ENCODE peak calls at places on chromosome 6, in four cellular contexts. One of them, this sample, is unnamed.

GRCh38 chr6:32151131-32151884 is 431 bp downstream of the PRRT1 start:
- DNase-seq in GM12878: no peak
- DNase-seq in HepG2: no peak
- DNase-seq in K562: no peak
- DNase-seq in this sample: no peak

GRCh38 chr6:145749632-145750031 is 14.3 kb upstream of the EPM2A start:
- DNase-seq in GM12878: no peak
- DNase-seq in HepG2: peak; percentile 44
- DNase-seq in K562: peak; percentile 68
- DNase-seq in this sample: no peak

GRCh38 chr6:107660839-107661238 is 163.3 kb downstream of the SCML4 start:
- DNase-seq in HepG2: no peak
- DNase-seq in K562: no peak
- DNase-seq in GM12878: no peak
- DNase-seq in this sample: no peak

GRCh38 chr6:99568103-99568933 is at the start of gene CCNC:
- DNase-seq in HepG2: peak; percentile 93
- DNase-seq in GM12878: peak; percentile 76
- DNase-seq in K562: peak; percentile 89
- DNase-seq in this sample: peak; percentile 96

GRCh38 chr6:35755525-35755924 is 18.7 kb downstream of the ARMC12 start:
- DNase-seq in GM12878: no peak
- DNase-seq in K562: no peak
- DNase-seq in HepG2: no peak
- DNase-seq in this sample: no peak

GRCh38 chr6:105051941-105052471 is 95.1 kb downstream of the LIN28B start:
- DNase-seq in HepG2: no peak
- DNase-seq in K562: no peak
- DNase-seq in GM12878: no peak
- DNase-seq in this sample: no peak

GRCh38 chr6:85405175-85405852 is 44.6 kb upstream of the NT5E start:
- DNase-seq in GM12878: peak; percentile 41
- DNase-seq in K562: no peak
- DNase-seq in HepG2: peak; percentile 98
- DNase-seq in this sample: no peak

GRCh38 chr6:79413562-79414002 is 123.6 kb downstream of the LCA5 start:
- DNase-seq in K562: no peak
- DNase-seq in HepG2: no peak
- DNase-seq in GM12878: no peak
- DNase-seq in this sample: no peak

GRCh38 chr6:166712554-166713228 is 85.6 kb upstream of the RPS6KA2 start:
- DNase-seq in GM12878: no peak
- DNase-seq in HepG2: no peak
- DNase-seq in K562: peak; percentile 19
- DNase-seq in this sample: peak; percentile 41

GRCh38 chr6:149273318-149273717 is 44.2 kb upstream of the TAB2 start:
- DNase-seq in HepG2: no peak
- DNase-seq in GM12878: no peak
- DNase-seq in K562: no peak
- DNase-seq in this sample: no peak

GRCh38 chr6:144219056-144219685 is 66.0 kb upstream of the UTRN start:
- DNase-seq in K562: peak; percentile 49
- DNase-seq in HepG2: peak; percentile 54
- DNase-seq in GM12878: peak; percentile 8
- DNase-seq in this sample: no peak

GRCh38 chr6:2861071-2861821 is 19.6 kb upstream of the SERPINB1 start:
- DNase-seq in GM12878: no peak
- DNase-seq in HepG2: no peak
- DNase-seq in K562: no peak
- DNase-seq in this sample: no peak

GRCh38 chr6:138017156-138017757 is 90.0 kb downstream of the PERP start:
- DNase-seq in GM12878: no peak
- DNase-seq in HepG2: no peak
- DNase-seq in K562: no peak
- DNase-seq in this sample: no peak

GRCh38 chr6:73515204-73516101 is 5.4 kb downstream of the EEF1A1 start:
- DNase-seq in K562: peak; percentile 38
- DNase-seq in GM12878: no peak
- DNase-seq in HepG2: peak; percentile 73
- DNase-seq in this sample: peak; percentile 23

GRCh38 chr6:11218077-11218392 is 14.4 kb downstream of the NEDD9 start:
- DNase-seq in GM12878: no peak
- DNase-seq in HepG2: no peak
- DNase-seq in K562: no peak
- DNase-seq in this sample: no peak

DNA sequence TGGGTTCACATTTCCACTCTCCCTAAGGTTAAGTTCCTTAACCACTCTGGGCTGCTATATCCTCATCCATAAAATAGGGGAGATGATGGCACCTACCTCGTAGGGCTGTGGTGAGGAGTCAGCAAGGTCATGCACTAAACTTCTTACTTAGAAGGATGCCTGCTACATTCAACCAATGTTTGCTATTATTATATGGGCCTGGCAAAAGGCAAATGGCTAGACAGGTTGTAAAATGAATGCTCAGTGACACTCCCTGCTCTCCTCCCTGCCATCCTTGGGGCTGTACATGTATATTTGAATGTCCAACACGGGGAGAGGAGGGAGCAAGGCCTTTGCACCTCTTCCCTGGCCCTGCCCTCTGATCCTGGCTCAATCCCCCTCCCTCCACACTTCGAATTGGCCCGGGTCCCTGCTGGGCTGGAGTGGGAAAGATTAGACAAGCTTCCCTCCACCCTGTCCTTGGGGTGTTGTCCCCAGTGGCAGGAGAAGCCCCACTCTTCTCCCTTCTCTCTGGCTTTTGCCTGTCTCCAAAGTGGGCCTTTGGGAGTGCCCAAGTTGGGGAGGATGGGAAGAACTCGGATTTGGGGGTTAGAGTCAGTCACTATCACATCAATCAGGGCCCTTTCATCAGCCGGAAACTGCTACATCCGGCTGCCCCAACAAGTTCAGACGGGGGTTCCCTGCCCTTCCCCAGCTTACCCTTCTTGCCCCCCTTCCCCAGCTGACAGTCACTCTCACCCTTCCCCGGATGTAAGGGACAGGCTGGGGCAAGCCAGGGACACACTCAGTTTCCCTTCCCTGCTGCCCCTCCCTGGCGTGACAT is 36.3 kb upstream of the VEGFA start:
- DNase-seq in HepG2: no peak
- DNase-seq in GM12878: peak; percentile 56
- DNase-seq in K562: no peak
- DNase-seq in this sample: no peak
- TF ChIP-seq ETV6 in HepG2: no peak
- TF ChIP-seq ETV6 in GM12878: no peak
- TF ChIP-seq ETV6 in K562: no peak
- TF ChIP-seq ETV6 in this sample: no peak

DNA sequence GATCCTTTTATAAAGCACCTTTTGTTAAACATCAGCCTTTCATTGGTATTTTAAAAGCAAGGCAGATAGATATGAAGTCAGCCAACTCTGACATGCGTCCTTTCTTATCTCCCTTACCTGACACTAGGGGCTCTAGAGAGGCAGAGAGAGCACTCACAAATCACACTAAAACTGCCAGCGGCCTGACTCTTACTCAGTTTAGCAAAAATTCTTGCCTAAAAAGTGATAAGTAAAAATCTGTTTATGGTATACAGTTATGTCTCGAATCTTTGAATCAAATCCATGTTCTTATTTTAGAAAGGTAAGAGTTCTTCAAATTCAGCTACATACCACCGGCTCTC is 10.4 kb upstream of the TDRD6 start:
- DNase-seq in GM12878: no peak
- DNase-seq in K562: peak; percentile 21
- DNase-seq in HepG2: peak; percentile 16
- DNase-seq in this sample: no peak
- TF ChIP-seq ETV6 in GM12878: no peak
- TF ChIP-seq ETV6 in K562: no peak
- TF ChIP-seq ETV6 in HepG2: no peak
- TF ChIP-seq ETV6 in this sample: no peak

DNA sequence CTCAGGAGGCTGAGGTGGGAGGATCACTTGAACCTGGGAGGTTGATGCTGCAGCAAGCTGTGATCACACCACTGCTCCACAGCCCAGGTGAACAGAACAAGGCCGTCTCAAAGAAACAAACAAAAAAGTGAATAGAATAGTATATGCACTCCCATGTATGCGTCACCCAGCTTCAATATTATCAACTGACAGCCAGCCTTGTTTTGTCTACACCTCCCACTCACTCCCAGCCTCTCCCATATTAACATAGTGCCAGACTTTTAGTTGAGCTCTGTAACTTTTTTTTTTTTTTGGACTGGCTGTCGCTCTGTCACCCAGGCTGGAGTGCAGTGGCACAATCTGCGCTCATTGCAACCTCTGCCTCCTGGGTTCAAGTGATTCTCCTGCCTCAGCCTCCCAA is 18.1 kb upstream of the ILRUN start:
- DNase-seq in HepG2: no peak
- DNase-seq in GM12878: no peak
- DNase-seq in K562: peak; percentile 59
- DNase-seq in this sample: no peak
- TF ChIP-seq ETV6 in HepG2: no peak
- TF ChIP-seq ETV6 in GM12878: no peak
- TF ChIP-seq ETV6 in K562: no peak
- TF ChIP-seq ETV6 in this sample: no peak

GRCh38 chr6:19298422-19298821 is 538.7 kb upstream of the ID4 start:
- DNase-seq in HepG2: no peak
- DNase-seq in GM12878: no peak
- DNase-seq in K562: no peak
- DNase-seq in this sample: no peak
- TF ChIP-seq ETV6 in HepG2: no peak
- TF ChIP-seq ETV6 in GM12878: no peak
- TF ChIP-seq ETV6 in K562: no peak
- TF ChIP-seq ETV6 in this sample: no peak

GRCh38 chr6:37280162-37280895 is 22.4 kb upstream of the TMEM217 start:
- DNase-seq in GM12878: no peak
- DNase-seq in HepG2: no peak
- DNase-seq in K562: no peak
- DNase-seq in this sample: no peak

GRCh38 chr6:37275350-37275749 is 17.4 kb upstream of the TMEM217 start:
- DNase-seq in GM12878: no peak
- DNase-seq in K562: no peak
- DNase-seq in HepG2: no peak
- DNase-seq in this sample: no peak

GRCh38 chr6:37276916-37277509 is 19.1 kb upstream of the TMEM217 start:
- DNase-seq in HepG2: no peak
- DNase-seq in K562: no peak
- DNase-seq in GM12878: no peak
- DNase-seq in this sample: no peak

GRCh38 chr6:37283268-37283667 is 25.3 kb upstream of the TMEM217 start:
- DNase-seq in GM12878: no peak
- DNase-seq in HepG2: no peak
- DNase-seq in K562: no peak
- DNase-seq in this sample: no peak

DNA sequence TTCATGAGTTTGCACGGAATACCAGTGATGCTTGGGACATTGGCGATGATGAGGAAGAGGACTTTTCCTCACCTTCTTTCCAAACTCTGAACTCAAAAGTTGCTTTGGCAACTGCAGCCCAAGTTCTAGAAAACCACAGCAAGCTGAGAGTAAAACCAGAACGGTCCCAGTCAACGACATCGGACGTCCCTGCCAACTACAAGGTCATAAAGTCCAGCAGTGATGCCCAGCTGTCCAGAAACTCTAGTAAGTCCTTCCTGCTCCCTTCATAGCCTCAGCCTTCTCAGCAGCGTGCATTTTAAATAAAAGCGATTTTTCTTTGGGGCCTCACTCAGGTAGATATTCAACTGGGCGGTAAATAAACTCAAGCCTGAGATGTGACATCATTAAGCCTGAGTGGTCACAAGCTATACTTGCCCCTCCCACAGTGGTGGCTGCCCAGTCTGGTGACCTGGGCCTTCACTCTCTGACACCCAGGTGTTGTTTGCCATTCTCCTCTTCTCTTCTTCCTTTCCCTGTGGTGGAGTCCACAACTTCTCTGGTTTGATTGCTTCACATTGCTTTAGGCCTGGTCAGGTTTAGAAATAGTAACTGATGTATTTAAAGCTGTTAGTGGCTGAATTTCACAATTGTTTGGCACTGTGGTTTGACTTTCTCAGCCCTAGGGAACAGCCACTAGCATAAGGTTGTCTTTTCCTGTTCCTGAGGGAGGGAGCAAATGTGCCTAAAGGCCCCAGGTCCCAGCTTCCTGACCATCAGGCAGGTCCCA is 21.6 kb upstream of the TMEM217 start:
- DNase-seq in K562: no peak
- DNase-seq in HepG2: no peak
- DNase-seq in GM12878: no peak
- DNase-seq in this sample: no peak
- TF ChIP-seq ETV6 in K562: no peak
- TF ChIP-seq ETV6 in HepG2: no peak
- TF ChIP-seq ETV6 in GM12878: no peak
- TF ChIP-seq ETV6 in this sample: no peak

DNA sequence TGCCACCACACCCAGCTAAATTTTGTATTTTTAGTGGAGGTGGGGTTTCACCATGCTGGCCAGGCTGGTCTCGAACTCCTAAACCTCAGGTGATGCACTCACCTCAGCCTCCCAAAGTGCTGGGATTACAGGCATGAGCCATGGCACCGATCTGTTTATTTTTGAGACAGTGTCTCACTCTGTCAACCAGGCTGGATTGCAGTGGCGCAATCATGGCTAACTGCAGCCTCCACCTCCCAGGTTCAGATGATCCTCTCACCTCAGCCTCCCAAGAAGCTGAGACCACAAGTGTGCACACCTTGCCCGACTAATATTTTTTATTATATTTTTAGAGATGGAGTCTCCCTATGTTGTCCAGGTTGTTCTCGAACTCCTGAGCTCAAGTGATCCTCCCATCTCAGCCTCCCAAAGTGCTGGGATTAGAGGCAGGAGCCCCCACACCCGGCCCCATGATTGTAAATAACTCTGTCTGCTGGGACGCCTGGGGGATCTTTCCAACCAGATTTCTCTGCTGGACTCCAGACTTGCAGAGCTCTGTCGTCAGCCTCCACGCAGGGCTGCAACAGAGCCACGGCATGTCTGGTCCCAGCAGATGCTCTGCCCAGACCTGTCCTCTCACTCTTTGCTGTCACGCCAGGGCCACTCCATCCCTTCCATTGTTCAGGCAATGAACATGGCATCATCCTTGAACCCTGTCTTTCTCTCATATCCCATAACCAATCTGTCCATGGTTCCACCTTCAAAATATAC is 25.3 kb downstream of the SYNJ2 start:
- DNase-seq in HepG2: no peak
- DNase-seq in K562: no peak
- DNase-seq in GM12878: no peak
- DNase-seq in this sample: no peak
- TF ChIP-seq ETV6 in HepG2: no peak
- TF ChIP-seq ETV6 in K562: no peak
- TF ChIP-seq ETV6 in GM12878: no peak
- TF ChIP-seq ETV6 in this sample: no peak